ENCODE peak calls at places on chromosomes 12 and 14, in five cellular contexts. One of them, this sample, is unnamed.

GRCh38 chr12:51914034-51914923 is 7.0 kb downstream of the ACVRL1 start:
- DNase-seq in astrocyte: no peak
- DNase-seq in gastrocnemius medialis: no peak
- DNase-seq in upper lobe of left lung: no peak
- DNase-seq in neural progenitor cell: no peak
- DNase-seq in this sample: no peak

GRCh38 chr12:85065816-85066482 is 29.8 kb downstream of the LRRIQ1 start:
- DNase-seq in astrocyte: no peak
- DNase-seq in gastrocnemius medialis: no peak
- DNase-seq in neural progenitor cell: no peak
- DNase-seq in upper lobe of left lung: no peak
- DNase-seq in this sample: no peak

GRCh38 chr14:75310295-75311059 is 31.8 kb downstream of the FOS start:
- DNase-seq in gastrocnemius medialis: peak; percentile 54
- DNase-seq in astrocyte: peak; percentile 79
- DNase-seq in upper lobe of left lung: peak; percentile 86
- DNase-seq in neural progenitor cell: peak; percentile 89
- DNase-seq in this sample: peak; percentile 19

GRCh38 chr12:53461059-53461458 is 9.2 kb downstream of the PCBP2 start:
- DNase-seq in gastrocnemius medialis: peak; percentile 59
- DNase-seq in upper lobe of left lung: no peak
- DNase-seq in astrocyte: no peak
- DNase-seq in neural progenitor cell: no peak
- DNase-seq in this sample: no peak

GRCh38 chr14:67916430-67916829 is 96.9 kb downstream of the RAD51B start:
- DNase-seq in gastrocnemius medialis: no peak
- DNase-seq in upper lobe of left lung: no peak
- DNase-seq in astrocyte: no peak
- DNase-seq in neural progenitor cell: no peak
- DNase-seq in this sample: no peak

GRCh38 chr12:77122236-77122635 is 56.9 kb upstream of the E2F7 start:
- DNase-seq in astrocyte: peak; percentile 98
- DNase-seq in gastrocnemius medialis: no peak
- DNase-seq in upper lobe of left lung: no peak
- DNase-seq in neural progenitor cell: no peak
- DNase-seq in this sample: peak; percentile 90

GRCh38 chr12:42961395-42961794 is 371.8 kb upstream of the PRICKLE1 start:
- DNase-seq in upper lobe of left lung: peak; percentile 22
- DNase-seq in astrocyte: peak; percentile 99
- DNase-seq in neural progenitor cell: no peak
- DNase-seq in gastrocnemius medialis: no peak
- DNase-seq in this sample: peak; percentile 97

GRCh38 chr14:101819251-101819990 is 57.9 kb downstream of the PPP2R5C start:
- DNase-seq in upper lobe of left lung: peak; percentile 52
- DNase-seq in astrocyte: no peak
- DNase-seq in neural progenitor cell: no peak
- DNase-seq in gastrocnemius medialis: no peak
- DNase-seq in this sample: no peak

GRCh38 chr14:93085916-93086315 is 29.8 kb downstream of the ITPK1 start:
- DNase-seq in gastrocnemius medialis: no peak
- DNase-seq in astrocyte: peak; percentile 24
- DNase-seq in upper lobe of left lung: no peak
- DNase-seq in neural progenitor cell: peak; percentile 85
- DNase-seq in this sample: peak; percentile 45

GRCh38 chr12:104276192-104277131 is 27.1 kb upstream of the EID3 start:
- DNase-seq in astrocyte: no peak
- DNase-seq in upper lobe of left lung: peak; percentile 75
- DNase-seq in gastrocnemius medialis: no peak
- DNase-seq in neural progenitor cell: no peak
- DNase-seq in this sample: peak; percentile 95

GRCh38 chr12:31849090-31849687 is 110.0 kb upstream of the RESF1 start:
- DNase-seq in gastrocnemius medialis: no peak
- DNase-seq in upper lobe of left lung: no peak
- DNase-seq in astrocyte: peak; percentile 14
- DNase-seq in neural progenitor cell: peak; percentile 40
- DNase-seq in this sample: peak; percentile 47

GRCh38 chr12:51886021-51886710 is 1.7 kb upstream of the ANKRD33 start:
- DNase-seq in upper lobe of left lung: peak; percentile 87
- DNase-seq in astrocyte: peak; percentile 91
- DNase-seq in gastrocnemius medialis: peak; percentile 76
- DNase-seq in neural progenitor cell: no peak
- DNase-seq in this sample: peak; percentile 83

GRCh38 chr12:65492997-65493892 is 214.8 kb downstream of the MSRB3 start:
- DNase-seq in gastrocnemius medialis: no peak
- DNase-seq in neural progenitor cell: no peak
- DNase-seq in upper lobe of left lung: no peak
- DNase-seq in astrocyte: peak; percentile 46
- DNase-seq in this sample: no peak

GRCh38 chr14:88551936-88552565 is 2.8 kb downstream of the PTPN21 start:
- DNase-seq in upper lobe of left lung: no peak
- DNase-seq in gastrocnemius medialis: no peak
- DNase-seq in astrocyte: peak; percentile 10
- DNase-seq in neural progenitor cell: peak; percentile 43
- DNase-seq in this sample: peak; percentile 20

GRCh38 chr12:6962285-6963015 is 8.0 kb downstream of the PHB2 start:
- DNase-seq in gastrocnemius medialis: no peak
- DNase-seq in neural progenitor cell: peak; percentile 25
- DNase-seq in upper lobe of left lung: peak; percentile 90
- DNase-seq in astrocyte: no peak
- DNase-seq in this sample: no peak

DNA sequence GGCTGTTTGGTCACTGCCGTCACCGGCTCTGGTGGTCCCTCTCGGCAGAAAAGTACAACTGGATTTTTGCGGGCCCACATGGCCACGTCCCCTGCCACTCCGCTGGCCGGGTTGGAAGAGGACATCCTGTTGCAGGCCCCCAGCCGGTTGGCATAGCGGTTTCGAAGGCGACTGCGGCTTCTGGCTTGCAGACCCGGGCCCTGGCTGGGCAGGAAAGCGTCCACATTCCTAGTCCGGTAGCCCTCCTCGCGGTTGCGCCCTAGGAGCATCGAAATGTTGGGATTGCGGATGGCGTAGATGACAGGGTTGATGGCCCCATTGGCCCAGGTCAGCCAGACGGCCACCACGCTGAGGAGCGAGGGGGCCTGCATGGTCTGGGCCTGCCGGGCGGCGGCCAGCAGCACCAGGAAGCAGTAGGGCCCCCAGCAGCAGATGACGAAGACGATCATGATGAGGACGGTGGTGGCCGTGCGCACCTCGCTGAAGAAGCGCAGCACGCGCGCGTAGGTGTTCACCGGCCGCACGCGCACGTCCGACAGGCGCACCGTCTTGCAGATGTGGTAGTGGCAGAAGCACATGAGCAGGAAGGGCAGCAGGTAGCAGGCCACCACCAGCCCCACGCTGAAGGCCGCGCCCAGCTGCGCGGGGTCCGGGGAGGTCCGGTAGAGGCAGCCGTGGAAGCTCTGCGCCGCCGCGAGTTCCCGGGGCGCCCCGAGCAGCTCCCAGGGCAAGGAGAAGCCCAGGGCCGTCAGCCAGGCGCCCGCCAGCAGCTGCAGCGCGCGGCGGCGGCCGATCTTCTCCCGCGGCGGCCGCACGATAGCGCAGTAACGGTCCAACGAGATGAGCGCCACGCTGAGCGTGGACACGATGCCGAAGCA is 1.2 kb downstream of the GPR135 start:
- DNase-seq in astrocyte: no peak
- DNase-seq in upper lobe of left lung: no peak
- DNase-seq in gastrocnemius medialis: no peak
- DNase-seq in neural progenitor cell: peak; percentile 19
- DNase-seq in this sample: no peak
- H3K27ac ChIP-seq in astrocyte: no peak overlapping the region
- H3K27ac ChIP-seq in upper lobe of left lung: peak overlapping the region; percentile 53
- H3K27ac ChIP-seq in gastrocnemius medialis: peak overlapping the region; percentile 57
- H3K27ac ChIP-seq in neural progenitor cell: no peak overlapping the region
- H3K27ac ChIP-seq in this sample: no peak overlapping the region

GRCh38 chr14:50669441-50669986 is 1.4 kb upstream of the SAV1 start:
- DNase-seq in gastrocnemius medialis: no peak
- DNase-seq in astrocyte: no peak
- DNase-seq in neural progenitor cell: peak; percentile 49
- DNase-seq in upper lobe of left lung: no peak
- DNase-seq in this sample: no peak

GRCh38 chr14:50668852-50669194 is 717 bp upstream of the SAV1 start:
- DNase-seq in neural progenitor cell: no peak
- DNase-seq in upper lobe of left lung: no peak
- DNase-seq in gastrocnemius medialis: no peak
- DNase-seq in astrocyte: no peak
- DNase-seq in this sample: no peak

GRCh38 chr14:50667491-50668007 is 557 bp downstream of the SAV1 start:
- DNase-seq in upper lobe of left lung: peak; percentile 51
- DNase-seq in neural progenitor cell: no peak
- DNase-seq in gastrocnemius medialis: no peak
- DNase-seq in astrocyte: no peak
- DNase-seq in this sample: peak; percentile 46

GRCh38 chr14:50666772-50667490 is 1.2 kb downstream of the SAV1 start:
- DNase-seq in neural progenitor cell: peak; percentile 71
- DNase-seq in upper lobe of left lung: peak; percentile 53
- DNase-seq in gastrocnemius medialis: peak; percentile 9
- DNase-seq in astrocyte: peak; percentile 72
- DNase-seq in this sample: peak; percentile 82

DNA sequence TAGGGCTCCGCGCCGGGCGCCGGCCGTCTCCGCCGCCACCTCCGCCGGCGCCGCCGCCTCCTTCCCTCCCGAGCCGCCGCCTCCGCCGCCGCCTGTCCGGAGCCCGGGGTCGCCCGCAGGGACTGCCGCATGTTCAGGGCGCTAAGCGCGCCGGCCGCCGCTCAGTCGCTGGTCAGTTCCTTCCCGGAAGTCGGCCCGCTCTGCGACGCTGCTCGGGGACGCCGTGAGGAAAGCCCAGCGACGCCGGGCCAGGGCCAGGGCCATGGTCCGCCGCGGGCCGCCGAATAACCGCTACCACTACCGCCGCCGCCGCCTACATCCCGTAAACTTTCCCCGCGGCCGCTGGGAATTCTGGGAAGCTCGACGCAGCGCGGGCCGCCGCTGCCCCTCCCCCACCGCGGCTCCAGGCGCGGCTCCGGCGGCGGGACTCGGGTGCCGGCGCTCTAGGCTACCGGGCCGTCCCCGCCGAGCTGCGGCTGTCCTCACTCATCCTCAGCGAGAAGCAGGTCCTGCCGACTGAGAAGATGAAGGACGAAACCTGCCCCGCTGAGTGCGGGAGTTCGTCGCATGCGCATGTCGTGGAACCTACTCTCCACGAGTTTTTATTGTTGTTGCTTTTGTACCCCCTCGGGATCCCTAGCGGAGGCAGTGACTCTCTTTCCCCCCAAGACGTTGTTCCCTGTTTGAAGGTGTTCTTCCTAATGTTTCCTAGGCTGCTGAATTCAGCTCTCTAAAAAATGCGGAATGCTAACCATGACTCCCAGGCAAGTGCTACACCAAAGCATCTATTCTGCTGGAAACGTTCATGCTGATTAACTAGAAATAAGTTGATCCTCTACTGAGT is at the start of gene SAV1:
- DNase-seq in astrocyte: peak; percentile 82
- DNase-seq in gastrocnemius medialis: peak; percentile 72
- DNase-seq in neural progenitor cell: peak; percentile 94
- DNase-seq in upper lobe of left lung: peak; percentile 80
- DNase-seq in this sample: peak; percentile 88
- H3K27ac ChIP-seq in astrocyte: peak within 1 kb of the TSS; percentile 91
- H3K27ac ChIP-seq in gastrocnemius medialis: peak within 1 kb of the TSS; percentile 97
- H3K27ac ChIP-seq in neural progenitor cell: peak within 1 kb of the TSS; percentile 87
- H3K27ac ChIP-seq in upper lobe of left lung: peak within 1 kb of the TSS; percentile 96
- H3K27ac ChIP-seq in this sample: peak within 1 kb of the TSS; percentile 75

DNA sequence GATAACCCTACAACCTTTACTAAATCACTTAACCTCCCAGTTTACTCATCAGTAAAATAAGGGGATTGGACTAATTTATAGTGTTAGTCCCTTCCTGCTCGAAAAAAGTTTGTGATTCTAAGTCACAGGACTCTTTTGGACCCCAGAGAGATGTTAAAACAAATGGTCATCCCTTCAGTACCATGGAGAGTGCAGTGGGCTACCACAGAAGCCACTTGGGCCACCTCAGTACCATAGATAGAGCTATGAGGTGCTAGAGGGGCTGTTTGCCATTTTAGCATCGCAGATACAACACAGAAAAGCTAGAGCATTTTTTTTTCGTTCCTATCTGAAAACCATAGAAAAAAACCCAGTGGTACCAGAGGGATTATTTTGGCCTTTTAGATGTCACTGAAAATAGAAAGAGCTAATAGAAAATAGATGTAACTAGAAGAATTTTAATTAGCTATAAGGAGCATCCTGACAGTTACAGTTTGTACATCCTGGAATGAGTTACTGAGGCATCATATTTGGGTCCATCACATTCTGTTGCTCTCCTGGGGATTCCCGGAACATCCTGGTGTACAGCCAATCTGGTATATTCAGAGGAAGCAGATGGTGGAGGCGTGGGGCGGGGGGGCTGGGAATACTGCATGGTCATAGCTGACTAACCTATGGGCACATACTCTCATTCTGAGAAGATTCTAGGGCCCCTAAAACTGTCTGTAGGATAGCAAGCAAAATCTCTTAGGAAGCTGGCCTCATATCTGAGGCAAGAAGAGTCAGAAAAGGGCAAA is 2.8 kb downstream of the ZNF219 start:
- DNase-seq in upper lobe of left lung: no peak
- DNase-seq in gastrocnemius medialis: no peak
- DNase-seq in neural progenitor cell: peak; percentile 78
- DNase-seq in astrocyte: no peak
- DNase-seq in this sample: no peak
- H3K27ac ChIP-seq in upper lobe of left lung: no peak overlapping the region
- H3K27ac ChIP-seq in gastrocnemius medialis: peak overlapping the region; percentile 92
- H3K27ac ChIP-seq in neural progenitor cell: peak overlapping the region; percentile 91
- H3K27ac ChIP-seq in astrocyte: no peak overlapping the region
- H3K27ac ChIP-seq in this sample: no peak overlapping the region

DNA sequence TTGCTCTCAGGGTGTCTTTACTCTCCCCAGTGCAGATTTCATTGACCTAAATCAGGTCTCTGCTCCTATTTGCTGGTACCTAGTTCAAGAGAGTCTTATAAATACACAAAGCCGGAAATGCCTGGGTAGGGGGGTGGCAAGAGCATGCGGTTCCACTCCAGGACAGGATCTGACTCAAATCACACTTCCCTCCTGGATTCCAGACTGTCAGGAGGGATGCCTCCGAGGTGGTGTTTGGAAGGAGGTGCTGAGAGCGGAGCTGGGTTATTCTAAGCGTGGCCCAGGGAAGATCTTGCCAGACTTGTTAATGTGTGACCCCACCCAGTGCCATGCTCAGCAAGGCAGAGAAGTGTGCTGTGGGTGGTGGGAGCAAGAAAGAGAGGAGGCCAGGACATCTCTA is 49.8 kb downstream of the B4GALNT3 start:
- DNase-seq in neural progenitor cell: peak; percentile 27
- DNase-seq in gastrocnemius medialis: no peak
- DNase-seq in astrocyte: peak; percentile 19
- DNase-seq in upper lobe of left lung: no peak
- DNase-seq in this sample: peak; percentile 81
- H3K27ac ChIP-seq in neural progenitor cell: peak overlapping the region; percentile 79
- H3K27ac ChIP-seq in gastrocnemius medialis: no peak overlapping the region
- H3K27ac ChIP-seq in astrocyte: no peak overlapping the region
- H3K27ac ChIP-seq in upper lobe of left lung: peak overlapping the region; percentile 58
- H3K27ac ChIP-seq in this sample: peak overlapping the region; percentile 92

GRCh38 chr12:72543777-72544467 is 271.8 kb downstream of the TRHDE start:
- DNase-seq in astrocyte: no peak
- DNase-seq in gastrocnemius medialis: no peak
- DNase-seq in upper lobe of left lung: no peak
- DNase-seq in neural progenitor cell: no peak
- DNase-seq in this sample: peak; percentile 55
- H3K27ac ChIP-seq in astrocyte: no peak overlapping the region
- H3K27ac ChIP-seq in gastrocnemius medialis: no peak overlapping the region
- H3K27ac ChIP-seq in upper lobe of left lung: no peak overlapping the region
- H3K27ac ChIP-seq in neural progenitor cell: no peak overlapping the region
- H3K27ac ChIP-seq in this sample: no peak overlapping the region

This sample was measured in PC-3.